ENCODE peak calls at places on chromosomes 6 and 20, in seven cellular contexts. K is neuronal stem cell; M is AG04450; P is tibial nerve; Y is left lung; W is suprapubic skin; F is naive thymus-derived CD4-positive, alpha-beta T cell. H is an unnamed sample.

GRCh38 chr6:39686980-39687379 is 38.2 kb downstream of the KIF6 start:
- DNase-seq in F (no peak), K (no peak), M (no peak), W (no peak), Y (no peak), P (peak), H (no peak)

GRCh38 chr6:27129917-27130316 is 117.6 kb upstream of the PRSS16 start:
- DNase-seq in K (no peak), P (no peak), Y (no peak), W (no peak), M (no peak), F (no peak), H (no peak)

GRCh38 chr6:12648171-12648570 is 68.4 kb upstream of the PHACTR1 start:
- DNase-seq in F (no peak), Y (no peak), P (no peak), M (no peak), K (no peak), W (no peak), H (no peak)

GRCh38 chr6:31871068-31871659 is 7.6 kb downstream of the SLC44A4 start:
- DNase-seq in F (no peak), W (no peak), Y (no peak), P (no peak), M (peak), K (no peak), H (no peak)

GRCh38 chr6:70103798-70104197 is 199.1 kb downstream of the COL9A1 start:
- DNase-seq in Y (no peak), W (no peak), M (no peak), K (no peak), P (no peak), F (no peak), H (no peak)

GRCh38 chr6:158149641-158150040 is 18.4 kb downstream of the SERAC1 start:
- DNase-seq in K (no peak), P (no peak), F (no peak), Y (no peak), M (peak), W (no peak), H (no peak)

GRCh38 chr20:23641936-23642751 is 4.4 kb upstream of the CST3 start:
- DNase-seq in Y (no peak), K (no peak), W (no peak), M (peak), P (peak), F (no peak), H (no peak)

GRCh38 chr6:11869656-11870340 is 91.2 kb upstream of the ADTRP start:
- DNase-seq in P (no peak), F (no peak), Y (no peak), M (peak), K (no peak), W (no peak), H (no peak)

GRCh38 chr6:143176090-143177021 is 115.7 kb downstream of the AIG1 start:
- DNase-seq in W (no peak), K (no peak), F (no peak), P (no peak), M (peak), Y (no peak), H (no peak)

GRCh38 chr20:11231742-11232141 is 557.9 kb upstream of the JAG1 start:
- DNase-seq in W (no peak), P (no peak), M (no peak), Y (no peak), K (no peak), F (no peak), H (no peak)

GRCh38 chr20:46994341-46994740 is 99.7 kb downstream of the EYA2 start:
- DNase-seq in P (no peak), K (no peak), F (no peak), Y (no peak), W (no peak), M (no peak), H (no peak)

GRCh38 chr6:34667481-34668238 is 28.9 kb downstream of the ILRUN start:
- DNase-seq in P (no peak), W (no peak), Y (no peak), F (no peak), K (no peak), M (no peak), H (no peak)

GRCh38 chr6:142942805-142943227 is 2.2 kb downstream of the HIVEP2 start:
- DNase-seq in W (no peak), Y (no peak), F (no peak), P (no peak), M (no peak), K (no peak), H (no peak)

GRCh38 chr6:134551245-134551960 is 233.5 kb upstream of the SGK1 start:
- DNase-seq in F (no peak), Y (no peak), M (peak), W (no peak), P (no peak), K (no peak), H (no peak)

GRCh38 chr6:148720371-148720770 is 26.5 kb upstream of the UST start:
- DNase-seq in K (no peak), W (no peak), F (no peak), P (no peak), Y (no peak), M (no peak), H (no peak)

GRCh38 chr6:16432075-16433032 is 194.0 kb downstream of the GMPR start:
- DNase-seq in W (no peak), K (no peak), M (peak), F (no peak), P (peak), Y (peak), H (no peak)

GRCh38 chr20:39855056-39855455 is 834.0 kb downstream of the MAFB start:
- DNase-seq in M (no peak), W (no peak), K (no peak), P (no peak), Y (no peak), F (no peak), H (no peak)

GRCh38 chr6:12175626-12176025 is 114.5 kb upstream of the EDN1 start:
- DNase-seq in Y (no peak), M (no peak), K (no peak), F (no peak), P (no peak), W (no peak), H (no peak)

GRCh38 chr6:148470606-148471299 is 128.1 kb downstream of the SASH1 start:
- DNase-seq in K (no peak), P (no peak), Y (no peak), F (no peak), M (no peak), W (no peak), H (no peak)

GRCh38 chr6:151004415-151005024 is 139.0 kb downstream of the MTHFD1L start:
- DNase-seq in F (no peak), M (peak), P (no peak), W (no peak), K (no peak), Y (no peak), H (no peak)

GRCh38 chr6:2528156-2528555 is 222.6 kb downstream of the MYLK4 start:
- DNase-seq in F (no peak), K (no peak), W (no peak), Y (no peak), P (no peak), M (no peak), H (no peak)

GRCh38 chr6:132401120-132401940 is at the start of gene MOXD1:
- DNase-seq in M (no peak), K (peak), W (peak), P (no peak), F (no peak), Y (peak), H (no peak)

GRCh38 chr6:452301-453067 is 60.9 kb downstream of the IRF4 start:
- DNase-seq in K (no peak), W (no peak), M (no peak), P (peak), F (no peak), Y (no peak), H (no peak)

GRCh38 chr6:14228571-14228970 is 111.0 kb downstream of the CD83 start:
- DNase-seq in M (no peak), K (no peak), P (no peak), Y (no peak), F (no peak), W (no peak), H (no peak)

GRCh38 chr6:136192917-136193316 is 57.2 kb downstream of the MTFR2 start:
- DNase-seq in W (no peak), K (no peak), P (no peak), M (peak), F (no peak), Y (no peak), H (no peak)

GRCh38 chr6:31568537-31568961 is 3.5 kb upstream of the LTA start:
- DNase-seq in Y (peak), M (no peak), K (no peak), P (no peak), W (no peak), F (peak), H (no peak)

GRCh38 chr6:80640176-80640575 is 533.7 kb downstream of the BCKDHB start:
- DNase-seq in Y (no peak), P (no peak), K (no peak), M (no peak), F (no peak), W (no peak), H (no peak)

GRCh38 chr6:27505209-27506027 is 32.5 kb upstream of the ZNF184 start:
- DNase-seq in Y (no peak), M (no peak), F (peak), K (peak), W (no peak), P (peak), H (peak)

GRCh38 chr6:140462495-140463311 is 1088.3 kb upstream of the CITED2 start:
- DNase-seq in M (no peak), Y (no peak), K (no peak), W (no peak), P (no peak), F (no peak), H (no peak)
- H3K4me3 ChIP-seq in M (no peak), Y (no peak), K (no peak), W (no peak), P (no peak), F (no peak), H (no peak)

GRCh38 chr20:62101078-62101477 is 21.2 kb upstream of the LSM14B start:
- DNase-seq in M (no peak), P (no peak), Y (no peak), F (no peak), W (no peak), K (no peak), H (no peak)
- H3K27ac ChIP-seq in M (no peak), P (no peak), Y (no peak), F (no peak), W (no peak), K (no peak), H (no peak)

GRCh38 chr6:52993461-52993860 is 1.6 kb downstream of the GSTA4 start:
- DNase-seq in P (no peak), F (no peak), K (no peak), M (no peak), W (no peak), Y (no peak), H (no peak)

GRCh38 chr6:52995913-52996685 is 1.0 kb upstream of the GSTA4 start:
- DNase-seq in P (peak), F (peak), W (peak), M (peak), Y (no peak), K (peak), H (no peak)

GRCh38 chr6:52992980-52993379 is 2.1 kb downstream of the GSTA4 start:
- DNase-seq in K (no peak), M (no peak), F (no peak), Y (no peak), P (no peak), W (no peak), H (no peak)

GRCh38 chr6:52994031-52994788 is 874 bp downstream of the GSTA4 start:
- DNase-seq in Y (no peak), K (peak), F (no peak), M (no peak), W (no peak), P (peak), H (no peak)

GRCh38 chr6:52994789-52995078 is 350 bp downstream of the GSTA4 start:
- DNase-seq in M (no peak), K (no peak), P (peak), Y (no peak), F (no peak), W (peak), H (no peak)
- H3K4me3 ChIP-seq in M (peak), K (peak), P (peak), Y (peak), F (peak), W (peak), H (peak)

DNA sequence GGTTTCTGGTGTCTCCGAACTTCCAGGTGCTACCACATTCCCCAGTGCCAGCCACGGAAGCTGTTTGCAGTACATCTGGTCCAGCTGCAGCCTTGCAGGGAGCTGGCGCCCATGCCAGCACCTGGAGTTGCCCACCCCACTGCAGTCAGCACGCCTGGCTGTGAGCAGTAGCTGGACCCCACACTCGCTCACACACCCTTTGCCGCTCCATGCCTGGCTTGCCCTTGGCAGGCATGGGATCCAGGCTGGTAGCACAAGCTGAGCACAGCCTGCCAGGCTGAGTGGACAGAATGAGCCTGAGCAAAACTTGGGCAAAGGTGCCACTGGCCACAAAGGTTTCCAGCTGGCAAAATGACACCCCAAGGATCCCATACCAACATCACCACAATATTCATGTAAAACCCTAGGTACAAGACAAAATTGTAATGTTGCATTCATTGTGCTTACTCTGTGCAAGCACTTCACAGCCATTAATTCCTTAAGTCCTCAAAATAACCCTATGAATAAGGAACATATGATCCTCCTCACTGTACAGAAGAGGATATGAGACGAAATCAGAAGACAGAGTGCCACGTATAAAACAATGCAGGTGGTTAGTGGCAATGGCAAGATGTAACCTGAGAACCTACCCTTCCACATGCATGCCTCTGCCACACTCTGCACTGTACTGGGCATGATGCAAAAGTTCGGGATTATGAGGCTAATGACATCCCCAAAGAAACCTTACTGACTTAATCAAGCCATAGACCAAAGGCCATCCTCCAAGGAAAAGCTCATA is 18.3 kb downstream of the KIF16B start:
- DNase-seq in M (no peak), W (no peak), F (no peak), P (no peak), K (no peak), Y (no peak), H (no peak)
- H3K27ac ChIP-seq in M (no peak), W (no peak), F (no peak), P (no peak), K (no peak), Y (no peak), H (no peak)

DNA sequence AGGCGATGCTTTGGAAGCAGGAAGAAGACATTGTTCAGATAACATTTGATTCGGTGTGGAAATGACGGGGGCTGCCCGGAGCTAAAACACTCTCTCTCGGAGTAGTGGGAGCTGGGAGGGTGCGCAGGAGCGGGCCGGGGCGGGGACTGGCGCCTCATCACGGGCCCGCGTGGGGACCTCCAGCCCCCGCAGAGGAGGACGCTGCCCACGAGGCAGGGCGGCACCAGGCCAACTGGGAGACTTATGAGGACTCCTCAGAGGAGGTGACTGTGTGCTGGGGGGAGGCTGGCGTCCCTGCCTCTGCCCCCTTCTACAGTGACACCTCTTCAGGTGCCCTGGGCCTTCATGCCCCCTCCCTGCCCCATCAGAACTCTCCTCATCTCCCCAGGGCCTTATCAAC is 15.2 kb downstream of the DDO start:
- DNase-seq in W (no peak), M (no peak), F (no peak), P (no peak), K (no peak), Y (no peak), H (no peak)
- H3K4me3 ChIP-seq in W (peak), M (no peak), F (no peak), P (peak), K (no peak), Y (peak), H (no peak)

GRCh38 chr6:43123691-43124314 is 47.3 kb upstream of the SRF start:
- DNase-seq in F (no peak), P (no peak), M (no peak), W (no peak), K (no peak), Y (no peak), H (no peak)
- H3K27ac ChIP-seq in F (no peak), P (no peak), M (peak), W (peak), K (no peak), Y (no peak), H (no peak)

DNA sequence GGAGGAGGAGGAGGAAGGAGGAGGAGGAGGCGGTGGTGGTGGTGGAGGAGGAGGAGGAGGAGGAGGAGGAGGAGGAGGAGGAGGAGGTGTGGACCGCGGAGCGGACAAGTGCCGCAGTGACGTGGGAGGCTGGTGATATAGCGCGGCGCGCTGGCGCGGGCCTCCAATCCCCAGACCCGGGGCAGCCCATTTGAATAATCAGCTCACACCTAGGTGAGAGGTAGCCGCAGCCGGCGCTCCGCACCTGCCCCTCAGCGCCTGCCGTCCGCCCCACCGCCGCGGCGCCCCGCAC is 204 bp upstream of the FOXA2 start:
- DNase-seq in W (no peak), Y (peak), K (no peak), M (no peak), F (no peak), P (no peak), H (no peak)
- H3K4me3 ChIP-seq in W (peak), Y (peak), K (no peak), M (no peak), F (no peak), P (no peak), H (no peak)

GRCh38 chr20:49098136-49098535 is 52.0 kb downstream of the CSE1L start:
- DNase-seq in K (no peak), M (no peak), W (no peak), Y (no peak), F (no peak), P (no peak), H (no peak)

GRCh38 chr20:49096212-49096730 is 50.2 kb downstream of the CSE1L start:
- DNase-seq in P (no peak), Y (no peak), W (no peak), K (no peak), M (no peak), F (no peak), H (no peak)

GRCh38 chr20:49100934-49101333 is 54.8 kb downstream of the CSE1L start:
- DNase-seq in F (no peak), Y (no peak), W (no peak), K (no peak), M (no peak), P (no peak), H (no peak)

GRCh38 chr20:49099011-49099410 is 52.9 kb downstream of the CSE1L start:
- DNase-seq in P (no peak), Y (no peak), W (no peak), K (no peak), F (no peak), M (no peak), H (no peak)

GRCh38 chr20:49097159-49097558 is 51.0 kb downstream of the CSE1L start:
- DNase-seq in Y (no peak), M (no peak), K (no peak), W (no peak), P (no peak), F (no peak), H (no peak)
- H3K27ac ChIP-seq in Y (no peak), M (no peak), K (no peak), W (no peak), P (no peak), F (no peak), H (no peak)

GRCh38 chr6:33392168-33392947 is 735 bp downstream of the KIFC1 start:
- DNase-seq in W (no peak), F (no peak), P (no peak), Y (no peak), M (no peak), K (no peak), H (no peak)

GRCh38 chr6:33390173-33390572 is 1.4 kb upstream of the KIFC1 start:
- DNase-seq in M (no peak), F (no peak), K (no peak), P (no peak), W (no peak), Y (no peak), H (no peak)

GRCh38 chr6:33392979-33393378 is 1.4 kb downstream of the KIFC1 start:
- DNase-seq in P (no peak), M (no peak), K (no peak), Y (no peak), F (no peak), W (no peak), H (no peak)

GRCh38 chr6:33391278-33392167 is at the start of gene KIFC1:
- DNase-seq in P (peak), Y (peak), M (peak), K (peak), F (peak), W (peak), H (peak)

GRCh38 chr6:33390767-33391277 is 801 bp upstream of the KIFC1 start:
- DNase-seq in K (no peak), F (no peak), W (no peak), P (no peak), M (no peak), Y (no peak), H (no peak)
- H3K4me3 ChIP-seq in K (peak), F (peak), W (no peak), P (no peak), M (peak), Y (peak), H (no peak)

GRCh38 chr6:131164506-131164905 is 29.2 kb downstream of the AKAP7 start:
- DNase-seq in W (no peak), P (no peak), F (no peak), M (no peak), Y (no peak), K (no peak), H (no peak)
- H3K27ac ChIP-seq in W (no peak), P (no peak), F (no peak), M (no peak), Y (no peak), K (no peak), H (no peak)

H was measured in iPS DF 6.9.